ENCODE peak calls at places on chromosomes 6 and 20, in four cellular contexts. One of them, this sample, is unnamed.

GRCh38 chr6:11058406-11058805 is 14.3 kb upstream of the ELOVL2 start:
- DNase-seq in Ammon's horn: no peak
- DNase-seq in SK-MEL-5: no peak
- DNase-seq in ACHN: no peak
- DNase-seq in this sample: no peak

GRCh38 chr6:93389192-93389591 is 30.2 kb downstream of the EPHA7 start:
- DNase-seq in SK-MEL-5: no peak
- DNase-seq in Ammon's horn: no peak
- DNase-seq in ACHN: peak
- DNase-seq in this sample: no peak

GRCh38 chr6:17405944-17406245 is 12.5 kb downstream of the CAP2 start:
- DNase-seq in Ammon's horn: no peak
- DNase-seq in SK-MEL-5: no peak
- DNase-seq in ACHN: no peak
- DNase-seq in this sample: no peak

GRCh38 chr6:149334682-149335160 is 17.2 kb downstream of the TAB2 start:
- DNase-seq in SK-MEL-5: no peak
- DNase-seq in Ammon's horn: no peak
- DNase-seq in ACHN: peak
- DNase-seq in this sample: no peak

GRCh38 chr20:10131612-10132345 is 86.9 kb upstream of the SNAP25 start:
- DNase-seq in SK-MEL-5: peak
- DNase-seq in ACHN: no peak
- DNase-seq in Ammon's horn: peak
- DNase-seq in this sample: no peak

GRCh38 chr6:56752009-56752408 is 109.3 kb upstream of the DST start:
- DNase-seq in Ammon's horn: no peak
- DNase-seq in SK-MEL-5: no peak
- DNase-seq in ACHN: no peak
- DNase-seq in this sample: no peak

GRCh38 chr6:53701333-53702073 is 35.9 kb upstream of the KLHL31 start:
- DNase-seq in Ammon's horn: peak
- DNase-seq in ACHN: no peak
- DNase-seq in SK-MEL-5: no peak
- DNase-seq in this sample: no peak

GRCh38 chr6:14524319-14524718 is 406.7 kb downstream of the CD83 start:
- DNase-seq in SK-MEL-5: peak
- DNase-seq in Ammon's horn: no peak
- DNase-seq in ACHN: no peak
- DNase-seq in this sample: no peak

GRCh38 chr20:21179796-21180195 is 53.9 kb downstream of the KIZ start:
- DNase-seq in Ammon's horn: no peak
- DNase-seq in SK-MEL-5: no peak
- DNase-seq in ACHN: no peak
- DNase-seq in this sample: no peak

GRCh38 chr6:152232494-152233151 is 404.5 kb downstream of the SYNE1 start:
- DNase-seq in SK-MEL-5: no peak
- DNase-seq in ACHN: no peak
- DNase-seq in Ammon's horn: no peak
- DNase-seq in this sample: no peak

GRCh38 chr6:113856571-113857564 is at the start of gene MARCKS:
- DNase-seq in Ammon's horn: peak
- DNase-seq in ACHN: peak
- DNase-seq in SK-MEL-5: peak
- DNase-seq in this sample: peak

GRCh38 chr6:44043036-44043478 is 84.2 kb downstream of the MRPL14 start:
- DNase-seq in Ammon's horn: no peak
- DNase-seq in ACHN: peak
- DNase-seq in SK-MEL-5: no peak
- DNase-seq in this sample: no peak

GRCh38 chr6:17115251-17116089 is 13.6 kb downstream of the STMND1 start:
- DNase-seq in SK-MEL-5: no peak
- DNase-seq in ACHN: peak
- DNase-seq in Ammon's horn: no peak
- DNase-seq in this sample: no peak

GRCh38 chr6:32462609-32463008 is 22.9 kb downstream of the HLA-DRA start:
- DNase-seq in ACHN: no peak
- DNase-seq in Ammon's horn: no peak
- DNase-seq in SK-MEL-5: peak
- DNase-seq in this sample: no peak

GRCh38 chr20:35360033-35360432 is 51.7 kb downstream of the UQCC1 start:
- DNase-seq in ACHN: no peak
- DNase-seq in SK-MEL-5: no peak
- DNase-seq in Ammon's horn: no peak
- DNase-seq in this sample: peak

GRCh38 chr20:21505810-21506530 is 7.9 kb downstream of the NKX2-2 start:
- DNase-seq in Ammon's horn: peak
- DNase-seq in ACHN: peak
- DNase-seq in SK-MEL-5: peak
- DNase-seq in this sample: peak

GRCh38 chr6:132872923-132873322 is 58.6 kb downstream of the RPS12 start:
- DNase-seq in ACHN: no peak
- DNase-seq in SK-MEL-5: no peak
- DNase-seq in Ammon's horn: no peak
- DNase-seq in this sample: no peak

GRCh38 chr6:5132741-5133140 is 47.6 kb downstream of the PPP1R3G start:
- DNase-seq in SK-MEL-5: no peak
- DNase-seq in ACHN: no peak
- DNase-seq in Ammon's horn: peak
- DNase-seq in this sample: no peak

GRCh38 chr6:146950351-146950835 is 253.8 kb upstream of the STXBP5 start:
- DNase-seq in Ammon's horn: no peak
- DNase-seq in SK-MEL-5: no peak
- DNase-seq in ACHN: no peak
- DNase-seq in this sample: no peak

GRCh38 chr20:52410182-52410647 is 218.6 kb upstream of the ZFP64 start:
- DNase-seq in Ammon's horn: peak
- DNase-seq in SK-MEL-5: no peak
- DNase-seq in ACHN: no peak
- DNase-seq in this sample: peak

GRCh38 chr20:25227317-25227831 is 20.5 kb upstream of the PYGB start:
- DNase-seq in ACHN: peak
- DNase-seq in SK-MEL-5: peak
- DNase-seq in Ammon's horn: no peak
- DNase-seq in this sample: peak

GRCh38 chr20:64035066-64035932 is 683 bp upstream of the C20orf204 start:
- DNase-seq in ACHN: no peak
- DNase-seq in Ammon's horn: no peak
- DNase-seq in SK-MEL-5: no peak
- DNase-seq in this sample: no peak

GRCh38 chr20:6636209-6637159 is 131.0 kb upstream of the BMP2 start:
- DNase-seq in Ammon's horn: peak
- DNase-seq in SK-MEL-5: peak
- DNase-seq in ACHN: peak
- DNase-seq in this sample: no peak

GRCh38 chr6:133447924-133448323 is 206.8 kb downstream of the EYA4 start:
- DNase-seq in Ammon's horn: peak
- DNase-seq in ACHN: no peak
- DNase-seq in SK-MEL-5: peak
- DNase-seq in this sample: peak

GRCh38 chr6:152206072-152206818 is 398.8 kb downstream of the ESR1 start:
- DNase-seq in ACHN: peak
- DNase-seq in SK-MEL-5: peak
- DNase-seq in Ammon's horn: peak
- DNase-seq in this sample: peak

GRCh38 chr20:58084966-58085365 is 143.5 kb downstream of the ANKRD60 start:
- DNase-seq in ACHN: no peak
- DNase-seq in Ammon's horn: no peak
- DNase-seq in SK-MEL-5: peak
- DNase-seq in this sample: peak

GRCh38 chr20:32453467-32454163 is 95.5 kb downstream of the ASXL1 start:
- DNase-seq in Ammon's horn: no peak
- DNase-seq in SK-MEL-5: no peak
- DNase-seq in ACHN: no peak
- DNase-seq in this sample: no peak

GRCh38 chr6:70371454-70372105 is 41.7 kb upstream of the FAM135A start:
- DNase-seq in ACHN: peak
- DNase-seq in SK-MEL-5: peak
- DNase-seq in Ammon's horn: peak
- DNase-seq in this sample: peak

GRCh38 chr20:57678340-57678739 is 31.5 kb downstream of the PMEPA1 start:
- DNase-seq in Ammon's horn: peak
- DNase-seq in ACHN: no peak
- DNase-seq in SK-MEL-5: no peak
- DNase-seq in this sample: no peak

GRCh38 chr6:33727932-33728331 is 16.4 kb upstream of the UQCC2 start:
- DNase-seq in SK-MEL-5: no peak
- DNase-seq in Ammon's horn: no peak
- DNase-seq in ACHN: no peak
- DNase-seq in this sample: no peak

GRCh38 chr6:163243691-163244505 is 170.6 kb upstream of the QKI start:
- DNase-seq in SK-MEL-5: no peak
- DNase-seq in ACHN: no peak
- DNase-seq in Ammon's horn: no peak
- DNase-seq in this sample: no peak